ENCODE peak calls at places on chromosomes 2 and 18, in ten cellular contexts. U is sigmoid colon, D is prostate gland, F is GM12878, Y is Panc1, P is HCT116, L is HepG2, N is stomach, G is breast epithelium, Z is GM23338. S is an unnamed sample.

GRCh38 chr2:118774458-118775133 is 72.9 kb downstream of the EN1 start:
- DNase-seq in U (no peak), D (no peak), F (no peak), Y (peak; percentile 12), P (no peak), L (no peak), N (peak; percentile 32), G (no peak), Z (peak; percentile 91), S (no peak)

GRCh38 chr2:199973703-199974102 is 18.3 kb downstream of the MAIP1 start:
- DNase-seq in U (no peak), D (no peak), F (no peak), Y (no peak), P (peak; percentile 29), L (peak; percentile 46), N (no peak), G (no peak), Z (peak; percentile 70), S (no peak)

GRCh38 chr2:134536312-134536711 is 182.5 kb downstream of the TMEM163 start:
- DNase-seq in U (no peak), D (no peak), F (no peak), Y (no peak), P (no peak), L (no peak), N (no peak), G (no peak), Z (peak; percentile 24), S (no peak)

GRCh38 chr2:230591850-230592249 is 120.8 kb upstream of the CAB39 start:
- DNase-seq in U (no peak), D (no peak), F (no peak), Y (no peak), P (no peak), L (no peak), N (no peak), G (no peak), Z (no peak), S (no peak)

GRCh38 chr2:109410021-109410815 is 203.5 kb downstream of the SEPTIN10 start:
- DNase-seq in U (no peak), D (no peak), F (no peak), Y (no peak), P (no peak), L (no peak), N (no peak), G (no peak), Z (peak; percentile 62), S (no peak)

GRCh38 chr2:190051223-190051622 is 11.3 kb downstream of the MSTN start:
- DNase-seq in U (no peak), D (no peak), F (no peak), Y (no peak), P (no peak), L (no peak), N (no peak), G (no peak), Z (no peak), S (no peak)

GRCh38 chr18:55557211-55557610 is 30.8 kb downstream of the TCF4 start:
- DNase-seq in U (no peak), D (no peak), F (no peak), Y (no peak), P (no peak), L (no peak), N (no peak), G (no peak), Z (no peak), S (no peak)

GRCh38 chr2:101431486-101431885 is 43.4 kb downstream of the RFX8 start:
- DNase-seq in U (no peak), D (no peak), F (no peak), Y (no peak), P (no peak), L (no peak), N (no peak), G (no peak), Z (no peak), S (no peak)

GRCh38 chr2:71166812-71167211 is 36.4 kb downstream of the MPHOSPH10 start:
- DNase-seq in U (no peak), D (no peak), F (no peak), Y (no peak), P (no peak), L (no peak), N (no peak), G (no peak), Z (no peak), S (no peak)

GRCh38 chr2:649461-650342 is 27.5 kb downstream of the TMEM18 start:
- DNase-seq in U (peak; percentile 52), D (no peak), F (no peak), Y (no peak), P (no peak), L (no peak), N (peak; percentile 23), G (no peak), Z (no peak), S (peak; percentile 89)

GRCh38 chr18:11553098-11553940 is 56.1 kb upstream of the SLC35G4 start:
- DNase-seq in U (no peak), D (peak; percentile 17), F (no peak), Y (peak; percentile 42), P (peak; percentile 45), L (peak; percentile 49), N (no peak), G (no peak), Z (peak; percentile 82), S (peak; percentile 89)

GRCh38 chr2:24917086-24917485 is 3.0 kb downstream of the ADCY3 start:
- DNase-seq in U (no peak), D (no peak), F (peak; percentile 44), Y (no peak), P (no peak), L (no peak), N (no peak), G (peak; percentile 31), Z (no peak), S (no peak)

GRCh38 chr2:27078267-27079194 is at the start of gene EMILIN1:
- DNase-seq in U (peak; percentile 98), D (no peak), F (no peak), Y (no peak), P (no peak), L (no peak), N (peak; percentile 45), G (no peak), Z (peak; percentile 56), S (peak; percentile 97)
- TF ChIP-seq CTCF in U (no peak), D (no peak), F (no peak), Y (no peak), P (no peak), L (no peak), N (no peak), G (no peak), Z (no peak), S (no peak)

GRCh38 chr2:123894167-123894566 is 130.9 kb upstream of the CNTNAP5 start:
- DNase-seq in U (no peak), D (no peak), F (no peak), Y (no peak), P (no peak), L (no peak), N (no peak), G (no peak), Z (no peak), S (no peak)
- TF ChIP-seq POLR2AphosphoS5 in U (no peak), D (no peak), F (no peak), Y (no peak), P (no peak), L (no peak), N (no peak), G (no peak), Z (no peak), S (no peak)

GRCh38 chr2:149487189-149487588 is 100.4 kb downstream of the MMADHC start:
- DNase-seq in U (no peak), D (no peak), F (no peak), Y (no peak), P (no peak), L (no peak), N (no peak), G (no peak), Z (no peak), S (no peak)
- TF ChIP-seq CTCF in U (no peak), D (no peak), F (no peak), Y (no peak), P (no peak), L (no peak), N (no peak), G (no peak), Z (no peak), S (no peak)

DNA sequence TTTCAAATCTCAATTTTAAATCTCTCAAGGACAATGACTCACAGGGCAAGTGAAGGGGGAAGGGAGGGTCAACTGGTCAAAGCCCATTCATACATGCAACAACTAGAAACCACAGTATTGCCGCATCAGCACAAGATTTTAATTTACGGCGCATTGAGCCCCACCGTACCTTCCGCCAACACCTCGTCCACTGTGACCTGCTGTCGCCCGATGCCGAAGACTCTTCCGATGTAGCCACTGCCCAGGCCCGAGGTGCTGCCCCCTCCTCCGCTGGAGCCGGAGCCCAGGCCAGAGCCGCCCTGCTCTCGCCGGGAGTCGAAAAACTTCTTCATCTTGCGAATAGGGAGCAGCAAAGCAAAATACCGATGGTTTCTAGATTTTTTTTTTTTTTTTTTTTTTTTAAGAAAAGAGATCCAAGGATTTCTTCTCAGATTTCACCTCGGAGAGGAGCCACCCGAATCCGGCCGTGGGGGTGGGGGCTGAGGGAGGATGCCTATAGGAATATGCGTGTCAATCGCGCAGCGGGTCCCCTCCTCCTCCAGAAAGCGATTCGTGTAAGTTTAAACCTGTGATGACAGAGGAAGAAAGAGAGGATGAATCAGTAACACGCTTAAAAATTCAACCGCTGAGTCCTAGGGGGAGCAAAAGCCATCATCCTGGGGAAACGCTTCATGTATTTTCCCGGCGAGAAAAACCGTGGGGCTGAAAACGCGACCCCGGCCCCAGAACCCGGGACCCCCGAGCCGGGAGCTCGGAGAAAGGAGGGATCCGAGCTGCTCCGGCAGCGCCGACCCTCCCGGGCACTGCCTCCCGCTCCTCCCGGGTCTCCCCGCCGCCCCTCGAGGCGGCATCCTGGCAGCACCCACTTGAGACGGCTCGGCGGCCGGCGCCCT is 584 bp downstream of the AAK1 start:
- DNase-seq in U (peak; percentile 76), D (peak; percentile 30), F (no peak), Y (peak; percentile 56), P (no peak), L (peak; percentile 85), N (no peak), G (no peak), Z (peak; percentile 75), S (no peak)
- TF ChIP-seq POLR2AphosphoS5 in U (no peak), D (no peak), F (no peak), Y (no peak), P (no peak), L (no peak), N (no peak), G (peak; percentile 54), Z (no peak), S (peak; percentile 34)

S was measured in esophagus muscularis mucosa.